ENCODE peak calls at places on chromosomes 3 and 15, in four cellular contexts. H, W, F and M are unnamed samples. For H3K36me3, the result is how much of the 10 kb centered on the place peaks cover.

GRCh38 chr3:50648944-50649343 is 25.8 kb upstream of the DOCK3 start:
- DNase-seq in H (no peak), W (no peak), F (no peak), M (no peak)

GRCh38 chr3:65545429-65545828 is 493.3 kb downstream of the MAGI1 start:
- DNase-seq in H (no peak), W (no peak), F (peak), M (no peak)

GRCh38 chr15:20341901-20342605 is 199.5 kb downstream of the GOLGA6L6 start:
- DNase-seq in H (no peak), W (no peak), F (no peak), M (no peak)

GRCh38 chr3:8871306-8871705 is 92.0 kb downstream of the RAD18 start:
- DNase-seq in H (no peak), W (no peak), F (no peak), M (no peak)

GRCh38 chr3:41116851-41117250 is 82.5 kb upstream of the CTNNB1 start:
- DNase-seq in H (no peak), W (no peak), F (no peak), M (no peak)

GRCh38 chr15:39171944-39172368 is 408.9 kb upstream of the THBS1 start:
- DNase-seq in H (peak), W (no peak), F (peak), M (peak)

GRCh38 chr3:4730734-4731133 is 237.6 kb downstream of the ITPR1 start:
- DNase-seq in H (no peak), W (no peak), F (no peak), M (no peak)

GRCh38 chr3:172012775-172013174 is 26.6 kb upstream of the FNDC3B start:
- DNase-seq in H (no peak), W (no peak), F (no peak), M (no peak)

GRCh38 chr3:50608278-50608677 is 3.3 kb downstream of the CISH start:
- DNase-seq in H (no peak), W (no peak), F (no peak), M (no peak)

GRCh38 chr3:10594915-10595314 is 89.5 kb upstream of the ATP2B2 start:
- DNase-seq in H (peak), W (no peak), F (peak), M (no peak)

GRCh38 chr15:38401716-38402115 is 52.2 kb upstream of the FAM98B start:
- DNase-seq in H (no peak), W (no peak), F (peak), M (no peak)

GRCh38 chr3:56467801-56468183 is 475 bp downstream of the ERC2 start:
- DNase-seq in H (peak), W (no peak), F (peak), M (no peak)

GRCh38 chr3:85801955-85802354 is 843.2 kb downstream of the CADM2 start:
- DNase-seq in H (no peak), W (no peak), F (no peak), M (no peak)

GRCh38 chr3:85670626-85671025 is 711.8 kb downstream of the CADM2 start:
- DNase-seq in H (no peak), W (no peak), F (no peak), M (no peak)

GRCh38 chr15:82831894-82832600 is 22.6 kb downstream of the WHAMM start:
- DNase-seq in H (no peak), W (no peak), F (no peak), M (no peak)
- H3K36me3 ChIP-seq in H (under half), W (under half), F (half or more), M (under half)

DNA sequence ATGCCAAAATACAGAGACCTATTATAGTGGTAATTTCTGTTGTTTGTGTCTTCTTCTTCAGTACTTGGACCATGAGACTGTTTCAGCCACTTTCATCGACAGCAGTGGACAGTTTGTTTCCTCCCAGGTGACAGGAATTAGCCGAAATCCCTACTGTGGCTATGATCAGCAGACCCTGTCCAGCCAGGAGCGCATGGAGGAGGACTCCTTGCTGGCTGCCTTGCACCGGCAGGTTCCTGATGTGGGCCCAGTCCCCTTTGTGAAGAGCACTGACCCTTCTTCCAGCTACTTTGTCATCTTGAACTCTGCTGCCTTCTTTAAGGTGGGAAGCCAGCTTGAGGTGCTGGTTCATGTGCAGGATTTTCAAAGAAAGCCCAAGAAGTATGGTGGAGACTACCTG is 22.2 kb downstream of the NXPE3 start:
- DNase-seq in H (no peak), W (no peak), F (no peak), M (no peak)
- H3K36me3 ChIP-seq in H (under half), W (under half), F (under half), M (under half)

GRCh38 chr3:157275832-157276231 is 115.9 kb upstream of the CCNL1 start:
- DNase-seq in H (no peak), W (no peak), F (no peak), M (no peak)
- H3K36me3 ChIP-seq in H (under half), W (under half), F (under half), M (under half)

GRCh38 chr3:14125193-14126016 is 553 bp downstream of the TMEM43 start:
- DNase-seq in H (peak), W (no peak), F (peak), M (peak)

GRCh38 chr3:14127516-14128161 is 2.8 kb downstream of the TMEM43 start:
- DNase-seq in H (no peak), W (no peak), F (no peak), M (no peak)

GRCh38 chr3:14124615-14125192 is at the start of the genes CHCHD4 and TMEM43:
- DNase-seq in H (peak), W (peak), F (peak), M (peak)

GRCh38 chr3:14127106-14127505 is 2.3 kb downstream of the TMEM43 start:
- DNase-seq in H (no peak), W (no peak), F (no peak), M (no peak)

GRCh38 chr3:14126017-14126902 is 1.4 kb downstream of the TMEM43 start:
- DNase-seq in H (no peak), W (no peak), F (peak), M (no peak)
- H3K36me3 ChIP-seq in H (under half), W (under half), F (under half), M (under half)

GRCh38 chr15:64430000-64430735 is 30.2 kb upstream of the ZNF609 start:
- DNase-seq in H (peak), W (peak), F (peak), M (peak)
- H3K36me3 ChIP-seq in H (under half), W (under half), F (under half), M (under half)

DNA sequence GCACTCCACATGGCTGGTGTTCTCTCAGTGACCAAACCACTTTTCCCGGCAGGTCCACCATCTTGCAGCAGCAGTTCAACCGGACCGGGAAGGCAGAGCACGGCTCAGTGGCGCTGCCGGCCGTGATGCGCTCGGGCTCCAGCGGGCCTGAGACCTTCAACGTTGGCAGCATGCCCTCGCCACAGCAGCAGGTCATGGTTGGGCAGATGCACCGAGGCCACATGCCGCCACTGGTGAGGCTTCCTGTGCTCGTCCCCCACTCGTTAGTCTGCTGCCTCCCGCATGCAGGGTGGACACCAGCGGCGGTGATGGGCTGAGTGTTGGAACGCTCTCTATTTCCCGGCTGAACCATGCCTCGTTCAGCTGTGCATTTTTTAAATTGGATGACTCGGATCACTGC is 344.9 kb upstream of the TPM1 start:
- DNase-seq in H (no peak), W (no peak), F (no peak), M (no peak)
- H3K36me3 ChIP-seq in H (under half), W (under half), F (under half), M (under half)

DNA sequence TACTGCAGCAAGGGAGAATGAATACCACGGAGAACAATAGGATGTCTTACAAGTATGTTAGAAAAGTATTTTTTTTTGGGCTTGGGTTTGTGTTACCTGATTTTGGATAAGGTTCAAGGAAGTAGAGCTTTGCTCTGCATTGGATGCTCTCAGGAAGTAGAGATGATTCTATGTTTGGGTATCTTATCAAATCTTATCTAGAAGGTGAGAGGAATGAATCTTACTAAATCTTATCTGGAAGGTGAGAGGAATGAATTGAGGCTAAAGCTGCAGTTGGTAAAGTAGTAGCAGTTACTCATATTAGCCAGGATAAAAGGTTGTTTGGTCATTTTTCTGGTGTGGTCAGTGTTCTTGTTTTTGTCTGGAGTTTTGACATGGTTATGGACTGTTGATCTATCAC is 17.4 kb downstream of the TFG start:
- DNase-seq in H (no peak), W (no peak), F (no peak), M (no peak)
- H3K36me3 ChIP-seq in H (under half), W (under half), F (half or more), M (under half)

GRCh38 chr3:143349455-143349854 is 229.9 kb downstream of the CHST2 start:
- DNase-seq in H (no peak), W (peak), F (no peak), M (no peak)

GRCh38 chr3:143352850-143353550 is 233.4 kb downstream of the CHST2 start:
- DNase-seq in H (no peak), W (no peak), F (no peak), M (no peak)

GRCh38 chr3:143344516-143345165 is 225.1 kb downstream of the CHST2 start:
- DNase-seq in H (no peak), W (no peak), F (no peak), M (no peak)

GRCh38 chr3:143352031-143352623 is 232.6 kb downstream of the CHST2 start:
- DNase-seq in H (no peak), W (no peak), F (no peak), M (no peak)

GRCh38 chr3:143348486-143349327 is 229.1 kb downstream of the CHST2 start:
- DNase-seq in H (no peak), W (peak), F (no peak), M (no peak)
- H3K36me3 ChIP-seq in H (under half), W (under half), F (under half), M (under half)

DNA sequence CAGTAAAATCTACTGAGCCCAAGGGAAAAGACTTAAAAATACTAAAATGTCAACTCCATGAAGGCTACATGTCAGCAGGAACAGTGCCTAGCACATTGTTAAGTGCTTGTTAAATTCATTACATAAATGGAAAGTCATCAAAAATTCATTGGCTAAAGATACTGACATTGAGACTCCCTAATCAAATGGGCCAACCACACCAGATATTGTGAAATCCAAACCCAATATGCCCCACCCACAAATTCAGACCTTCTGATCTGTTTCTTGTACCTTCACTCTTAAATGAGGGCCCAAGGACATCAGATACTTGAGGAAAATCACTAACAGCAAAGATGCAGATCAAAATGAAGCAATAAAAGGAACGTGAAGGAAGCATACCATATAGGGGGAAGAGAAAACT is 20.7 kb downstream of the MRPS22 start:
- DNase-seq in H (no peak), W (no peak), F (no peak), M (no peak)
- H3K36me3 ChIP-seq in H (under half), W (under half), F (half or more), M (under half)